ENCODE peak calls at places on chromosomes 1 and 21, in five cellular contexts. One of them, this sample, is unnamed.

GRCh38 chr1:31755197-31755611 is 8.9 kb downstream of the ADGRB2 start:
- DNase-seq in AG08396: peak; percentile 77
- DNase-seq in Daoy: no peak
- DNase-seq in midbrain: no peak
- DNase-seq in GM04503: peak; percentile 31
- DNase-seq in this sample: peak; percentile 27

GRCh38 chr1:33758698-33759097 is 105.2 kb upstream of the HMGB4 start:
- DNase-seq in Daoy: no peak
- DNase-seq in GM04503: no peak
- DNase-seq in midbrain: no peak
- DNase-seq in AG08396: peak; percentile 35
- DNase-seq in this sample: peak; percentile 29

GRCh38 chr1:70586046-70586445 is 175.0 kb downstream of the CTH start:
- DNase-seq in Daoy: no peak
- DNase-seq in GM04503: no peak
- DNase-seq in midbrain: no peak
- DNase-seq in AG08396: no peak
- DNase-seq in this sample: no peak

GRCh38 chr1:174051956-174052355 is 29.8 kb upstream of the RC3H1 start:
- DNase-seq in Daoy: no peak
- DNase-seq in midbrain: peak; percentile 84
- DNase-seq in AG08396: peak; percentile 14
- DNase-seq in GM04503: no peak
- DNase-seq in this sample: no peak

GRCh38 chr1:26758358-26758757 is 29.4 kb upstream of the PIGV start:
- DNase-seq in midbrain: no peak
- DNase-seq in GM04503: no peak
- DNase-seq in Daoy: no peak
- DNase-seq in AG08396: no peak
- DNase-seq in this sample: no peak

GRCh38 chr1:241985787-241986186 is 13.1 kb downstream of the MAP1LC3C start:
- DNase-seq in midbrain: no peak
- DNase-seq in AG08396: peak; percentile 32
- DNase-seq in Daoy: peak; percentile 39
- DNase-seq in GM04503: no peak
- DNase-seq in this sample: no peak

GRCh38 chr1:236030572-236030971 is 34.3 kb downstream of the NID1 start:
- DNase-seq in midbrain: no peak
- DNase-seq in GM04503: no peak
- DNase-seq in Daoy: no peak
- DNase-seq in AG08396: no peak
- DNase-seq in this sample: no peak

GRCh38 chr21:39660191-39660590 is 47.5 kb downstream of the B3GALT5 start:
- DNase-seq in Daoy: peak; percentile 60
- DNase-seq in midbrain: no peak
- DNase-seq in AG08396: peak; percentile 29
- DNase-seq in GM04503: no peak
- DNase-seq in this sample: no peak

GRCh38 chr1:21294266-21295058 is 4.2 kb upstream of the ECE1 start:
- DNase-seq in Daoy: peak; percentile 82
- DNase-seq in GM04503: no peak
- DNase-seq in midbrain: no peak
- DNase-seq in AG08396: no peak
- DNase-seq in this sample: no peak

GRCh38 chr1:116891396-116892072 is 18.2 kb upstream of the PTGFRN start:
- DNase-seq in AG08396: no peak
- DNase-seq in GM04503: no peak
- DNase-seq in midbrain: no peak
- DNase-seq in Daoy: no peak
- DNase-seq in this sample: no peak

GRCh38 chr21:45887121-45887611 is 94.4 kb upstream of the COL6A1 start:
- DNase-seq in midbrain: peak; percentile 61
- DNase-seq in Daoy: no peak
- DNase-seq in GM04503: peak; percentile 65
- DNase-seq in AG08396: no peak
- DNase-seq in this sample: no peak

GRCh38 chr1:154614247-154614646 is 6.3 kb upstream of the ADAR start:
- DNase-seq in GM04503: no peak
- DNase-seq in midbrain: no peak
- DNase-seq in AG08396: no peak
- DNase-seq in Daoy: no peak
- DNase-seq in this sample: no peak

GRCh38 chr1:210937846-210938245 is 196.1 kb downstream of the KCNH1 start:
- DNase-seq in GM04503: no peak
- DNase-seq in AG08396: no peak
- DNase-seq in midbrain: no peak
- DNase-seq in Daoy: peak; percentile 17
- DNase-seq in this sample: no peak

GRCh38 chr1:67683736-67684525 is 1.1 kb upstream of the GADD45A start:
- DNase-seq in GM04503: no peak
- DNase-seq in Daoy: peak; percentile 70
- DNase-seq in AG08396: no peak
- DNase-seq in midbrain: no peak
- DNase-seq in this sample: no peak

GRCh38 chr21:25722631-25723030 is 12.1 kb downstream of the ATP5PF start:
- DNase-seq in GM04503: no peak
- DNase-seq in midbrain: no peak
- DNase-seq in AG08396: no peak
- DNase-seq in Daoy: no peak
- DNase-seq in this sample: no peak

GRCh38 chr1:30462826-30463425 is 260.5 kb downstream of the MATN1 start:
- DNase-seq in midbrain: no peak
- DNase-seq in AG08396: no peak
- DNase-seq in Daoy: no peak
- DNase-seq in GM04503: no peak
- DNase-seq in this sample: no peak

GRCh38 chr1:183090386-183091006 is 67.3 kb downstream of the LAMC1 start:
- DNase-seq in Daoy: no peak
- DNase-seq in midbrain: no peak
- DNase-seq in GM04503: no peak
- DNase-seq in AG08396: peak; percentile 34
- DNase-seq in this sample: no peak

GRCh38 chr1:182286761-182287160 is 104.8 kb downstream of the GLUL start:
- DNase-seq in midbrain: no peak
- DNase-seq in Daoy: no peak
- DNase-seq in AG08396: no peak
- DNase-seq in GM04503: no peak
- DNase-seq in this sample: no peak

GRCh38 chr1:206011057-206011456 is 7.9 kb upstream of the RAB7B start:
- DNase-seq in midbrain: no peak
- DNase-seq in GM04503: no peak
- DNase-seq in Daoy: no peak
- DNase-seq in AG08396: no peak
- DNase-seq in this sample: no peak

GRCh38 chr1:184326278-184326677 is 60.6 kb upstream of the C1orf21 start:
- DNase-seq in AG08396: no peak
- DNase-seq in GM04503: no peak
- DNase-seq in Daoy: no peak
- DNase-seq in midbrain: no peak
- DNase-seq in this sample: no peak

GRCh38 chr1:10020668-10021067 is 12.1 kb upstream of the UBE4B start:
- DNase-seq in GM04503: peak; percentile 20
- DNase-seq in midbrain: no peak
- DNase-seq in Daoy: no peak
- DNase-seq in AG08396: peak; percentile 20
- DNase-seq in this sample: no peak

GRCh38 chr1:31760422-31760900 is 3.7 kb downstream of the ADGRB2 start:
- DNase-seq in Daoy: peak; percentile 70
- DNase-seq in midbrain: no peak
- DNase-seq in GM04503: no peak
- DNase-seq in AG08396: peak; percentile 53
- DNase-seq in this sample: no peak

GRCh38 chr1:23581219-23581618 is 21.9 kb upstream of the ID3 start:
- DNase-seq in GM04503: no peak
- DNase-seq in Daoy: no peak
- DNase-seq in AG08396: no peak
- DNase-seq in midbrain: peak; percentile 20
- DNase-seq in this sample: no peak

GRCh38 chr1:3186526-3186921 is 117.5 kb downstream of the PRDM16 start:
- DNase-seq in Daoy: peak; percentile 89
- DNase-seq in AG08396: peak; percentile 89
- DNase-seq in midbrain: no peak
- DNase-seq in GM04503: no peak
- DNase-seq in this sample: no peak

GRCh38 chr1:220544901-220545303 is 17.0 kb downstream of the MARK1 start:
- DNase-seq in midbrain: no peak
- DNase-seq in AG08396: peak; percentile 12
- DNase-seq in Daoy: peak; percentile 16
- DNase-seq in GM04503: no peak
- DNase-seq in this sample: no peak

GRCh38 chr1:36355811-36356210 is 29.9 kb downstream of the STK40 start:
- DNase-seq in GM04503: no peak
- DNase-seq in Daoy: no peak
- DNase-seq in AG08396: no peak
- DNase-seq in midbrain: no peak
- DNase-seq in this sample: no peak

GRCh38 chr1:159000627-159001026 is 9.1 kb upstream of the IFI16 start:
- DNase-seq in AG08396: peak; percentile 72
- DNase-seq in GM04503: peak; percentile 69
- DNase-seq in Daoy: peak; percentile 94
- DNase-seq in midbrain: peak; percentile 66
- DNase-seq in this sample: peak; percentile 72

This sample was measured in BJ.